ENCODE peak calls at places on chromosomes 16 and 17, in four cellular contexts. G is stomach, R is tibial artery, V is A549. A is an unnamed sample.

GRCh38 chr16:154223-155030 is 2.0 kb downstream of the HBZ start:
- DNase-seq in V (no peak), R (no peak), G (peak; percentile 29), A (peak; percentile 68)

GRCh38 chr17:19664821-19665181 is 16.2 kb downstream of the ALDH3A2 start:
- DNase-seq in G (no peak), R (no peak), V (no peak), A (no peak)

GRCh38 chr17:68589086-68589485 is 12.1 kb downstream of the FAM20A start:
- DNase-seq in R (no peak), V (no peak), G (no peak), A (no peak)

GRCh38 chr17:35537569-35538209 is at the start of gene SLFN12L:
- DNase-seq in R (no peak), V (no peak), G (no peak), A (no peak)

GRCh38 chr17:7177954-7178477 is 1.2 kb downstream of the ASGR1 start:
- DNase-seq in R (no peak), V (no peak), G (no peak), A (no peak)

GRCh38 chr16:22205577-22206012 is 483 bp upstream of the EEF2K start:
- DNase-seq in R (no peak), V (no peak), G (no peak), A (no peak)

GRCh38 chr17:21417921-21418320 is 41.8 kb downstream of the KCNJ12 start:
- DNase-seq in R (no peak), V (no peak), G (no peak), A (no peak)

GRCh38 chr17:57285681-57286080 is 29.4 kb downstream of the MSI2 start:
- DNase-seq in G (no peak), R (no peak), V (no peak), A (no peak)

GRCh38 chr17:68399638-68400403 is 57.5 kb downstream of the WIPI1 start:
- DNase-seq in G (no peak), V (no peak), R (no peak), A (no peak)

GRCh38 chr17:65537845-65538678 is 23.4 kb downstream of the AXIN2 start:
- DNase-seq in V (no peak), G (no peak), R (no peak), A (no peak)

GRCh38 chr17:78341559-78342437 is 18.1 kb downstream of the SOCS3 start:
- DNase-seq in R (peak; percentile 68), V (peak; percentile 77), G (peak; percentile 79), A (peak; percentile 89)

GRCh38 chr17:78343099-78343432 is 16.8 kb downstream of the SOCS3 start:
- DNase-seq in G (peak; percentile 52), R (peak; percentile 82), V (no peak), A (peak; percentile 80)

GRCh38 chr17:78344666-78345065 is 15.2 kb downstream of the SOCS3 start:
- DNase-seq in R (no peak), V (no peak), G (no peak), A (no peak)

GRCh38 chr17:78343433-78344201 is 16.3 kb downstream of the SOCS3 start:
- DNase-seq in R (no peak), V (no peak), G (peak; percentile 50), A (peak; percentile 85)

GRCh38 chr17:78342438-78343098 is 17.3 kb downstream of the SOCS3 start:
- DNase-seq in V (peak; percentile 58), G (no peak), R (peak; percentile 77), A (peak; percentile 74)
- H3K4me3 ChIP-seq in V (peak overlapping the region; percentile 53), G (peak overlapping the region; percentile 32), R (peak overlapping the region; percentile 48), A (peak overlapping the region; percentile 45)

DNA sequence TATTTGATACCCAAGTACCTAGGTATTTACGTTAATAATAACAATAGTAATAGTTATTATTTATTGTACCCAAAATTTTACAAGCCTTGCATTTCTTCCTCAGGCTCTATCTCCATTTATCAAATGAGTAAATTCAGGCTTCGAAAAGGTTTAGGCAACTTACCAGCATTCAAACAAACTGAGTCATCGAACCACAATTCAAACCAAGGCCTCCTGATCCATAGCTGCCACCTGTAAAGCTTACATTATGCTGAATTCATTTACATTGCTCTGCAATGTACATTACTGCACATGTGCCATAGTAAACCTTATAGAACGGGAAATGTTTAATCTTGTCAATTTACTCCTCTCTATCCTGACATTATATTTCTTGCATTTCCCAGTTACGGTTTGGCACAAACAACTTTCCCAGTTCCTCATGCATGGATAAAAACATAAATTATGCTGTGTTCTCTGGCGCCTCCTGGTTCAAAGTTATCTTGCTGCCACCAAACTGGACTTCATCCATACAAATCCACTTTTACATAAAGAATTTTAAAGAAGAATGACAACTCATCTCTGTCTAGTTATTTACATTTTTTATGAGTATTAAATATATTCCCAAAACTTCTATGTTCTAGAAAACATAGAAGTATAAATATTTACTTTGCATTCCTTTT is 360.6 kb upstream of the SOX9 start:
- DNase-seq in R (no peak), G (no peak), V (no peak), A (no peak)
- TF ChIP-seq CTCF in R (no peak), G (no peak), V (peak; percentile 6), A (no peak)

GRCh38 chr17:28663723-28664122 is 1.7 kb downstream of the SUPT6H start:
- DNase-seq in V (no peak), R (no peak), G (no peak), A (no peak)
- H3K4me1 ChIP-seq in V (peaks cover 25% of the 10 kb centered on the region), R (peaks cover 35% of the 10 kb centered on the region), G (peaks cover 73% of the 10 kb centered on the region), A (peaks cover 36% of the 10 kb centered on the region)

DNA sequence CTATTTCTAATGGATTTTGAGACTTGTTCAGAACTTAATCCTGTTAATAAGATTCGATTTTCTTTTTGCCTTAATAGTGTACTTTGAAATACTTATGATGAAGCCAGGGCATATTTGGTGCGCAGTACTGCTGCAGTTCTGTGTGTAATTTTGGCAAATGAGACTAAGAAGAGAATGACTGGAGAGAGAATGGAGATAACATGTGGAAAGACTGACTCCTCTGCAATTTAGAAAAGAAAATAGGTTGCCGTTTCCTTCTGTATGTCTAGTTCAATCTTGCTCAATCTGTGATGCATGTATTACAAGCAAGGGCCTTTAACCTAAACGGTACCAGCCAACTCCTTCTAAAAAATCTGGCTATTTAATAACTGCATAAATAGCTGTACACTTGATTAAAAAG is 285.1 kb upstream of the CDH11 start:
- DNase-seq in V (no peak), R (no peak), G (no peak), A (no peak)
- H3K4me3 ChIP-seq in V (no peak overlapping the region), R (no peak overlapping the region), G (no peak overlapping the region), A (no peak overlapping the region)

GRCh38 chr17:73348824-73349095 is 37.0 kb upstream of the CDC42EP4 start:
- DNase-seq in G (no peak), R (no peak), V (no peak), A (no peak)

GRCh38 chr17:73349647-73350046 is 37.8 kb upstream of the CDC42EP4 start:
- DNase-seq in G (no peak), V (no peak), R (no peak), A (no peak)

GRCh38 chr17:73349138-73349537 is 37.3 kb upstream of the CDC42EP4 start:
- DNase-seq in V (no peak), R (no peak), G (no peak), A (no peak)

GRCh38 chr17:73347355-73347754 is 35.6 kb upstream of the CDC42EP4 start:
- DNase-seq in R (no peak), V (no peak), G (no peak), A (no peak)

DNA sequence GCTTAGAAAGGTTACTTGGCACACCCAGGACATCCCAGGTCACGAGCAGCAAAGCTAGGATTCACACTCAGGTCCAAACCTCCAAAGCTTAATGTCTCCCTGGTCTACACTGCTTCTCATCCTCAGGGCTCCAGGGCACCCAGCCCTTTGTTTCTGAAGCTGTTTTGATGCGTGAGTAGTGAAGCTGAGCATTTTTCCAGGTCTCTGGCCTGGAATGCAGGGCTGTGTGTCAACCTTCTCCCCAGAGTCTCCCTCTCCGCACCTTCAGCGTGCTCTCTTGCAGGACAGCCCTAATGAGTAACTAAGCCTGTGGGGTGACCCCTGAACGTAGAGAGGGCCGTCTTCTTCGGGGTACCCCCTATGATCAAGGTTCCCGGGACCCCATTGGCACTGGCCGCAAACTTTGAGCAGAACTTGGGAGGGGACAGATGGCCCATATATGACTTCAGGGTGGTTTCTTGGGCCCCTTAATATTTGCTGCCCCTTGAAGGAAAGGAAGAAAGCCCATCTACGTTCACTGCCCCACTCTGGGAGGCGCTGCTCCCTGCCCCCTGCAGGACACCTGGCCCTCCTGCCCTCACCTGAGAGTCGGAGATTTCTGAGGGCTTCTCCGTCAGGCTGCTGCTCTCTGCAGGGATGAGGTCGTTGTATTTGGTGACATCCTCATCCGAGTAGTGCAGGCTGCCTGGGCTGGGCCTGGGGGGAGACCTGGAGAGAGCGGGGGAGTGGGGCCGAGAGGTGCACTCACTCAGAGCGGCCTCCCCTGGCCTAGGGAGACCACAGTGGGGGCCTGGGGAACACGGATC is 36.4 kb upstream of the CDC42EP4 start:
- DNase-seq in R (no peak), G (no peak), V (no peak), A (no peak)
- TF ChIP-seq CTCF in R (no peak), G (no peak), V (no peak), A (no peak)

DNA sequence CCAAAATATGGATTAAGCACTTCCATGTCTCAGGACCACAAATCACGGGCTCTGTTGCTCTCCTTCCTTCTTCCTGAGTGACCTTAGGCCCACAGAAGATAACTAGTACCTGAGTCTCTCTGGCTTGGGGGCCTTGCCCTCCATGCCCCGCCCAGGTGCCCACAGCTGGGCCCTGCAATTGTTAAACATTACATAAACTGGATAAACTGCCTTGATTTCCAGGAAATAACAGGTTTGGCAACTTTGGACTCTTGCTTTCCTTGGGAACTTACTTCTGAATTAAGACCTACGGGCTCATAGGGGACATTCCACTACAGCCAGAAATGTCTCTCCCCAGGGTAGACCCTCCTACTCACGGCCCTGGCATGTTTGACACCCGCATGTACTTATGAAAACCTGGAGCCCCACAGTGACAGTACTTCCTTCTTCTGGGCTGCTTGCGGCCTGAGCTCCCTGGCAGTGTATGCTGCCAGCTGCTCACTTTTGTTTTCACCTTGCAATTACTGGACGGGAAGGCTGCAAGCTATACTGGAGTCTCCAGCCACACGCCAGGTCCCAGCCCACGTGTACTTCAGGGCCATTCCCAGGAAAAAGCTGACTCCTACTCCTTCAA is 2.3 kb upstream of the UBALD2 start:
- DNase-seq in V (no peak), G (peak; percentile 80), R (no peak), A (no peak)
- H3K4me1 ChIP-seq in V (peaks cover 17% of the 10 kb centered on the region), G (peaks cover 82% of the 10 kb centered on the region), R (peaks cover 26% of the 10 kb centered on the region), A (peaks cover 45% of the 10 kb centered on the region)

DNA sequence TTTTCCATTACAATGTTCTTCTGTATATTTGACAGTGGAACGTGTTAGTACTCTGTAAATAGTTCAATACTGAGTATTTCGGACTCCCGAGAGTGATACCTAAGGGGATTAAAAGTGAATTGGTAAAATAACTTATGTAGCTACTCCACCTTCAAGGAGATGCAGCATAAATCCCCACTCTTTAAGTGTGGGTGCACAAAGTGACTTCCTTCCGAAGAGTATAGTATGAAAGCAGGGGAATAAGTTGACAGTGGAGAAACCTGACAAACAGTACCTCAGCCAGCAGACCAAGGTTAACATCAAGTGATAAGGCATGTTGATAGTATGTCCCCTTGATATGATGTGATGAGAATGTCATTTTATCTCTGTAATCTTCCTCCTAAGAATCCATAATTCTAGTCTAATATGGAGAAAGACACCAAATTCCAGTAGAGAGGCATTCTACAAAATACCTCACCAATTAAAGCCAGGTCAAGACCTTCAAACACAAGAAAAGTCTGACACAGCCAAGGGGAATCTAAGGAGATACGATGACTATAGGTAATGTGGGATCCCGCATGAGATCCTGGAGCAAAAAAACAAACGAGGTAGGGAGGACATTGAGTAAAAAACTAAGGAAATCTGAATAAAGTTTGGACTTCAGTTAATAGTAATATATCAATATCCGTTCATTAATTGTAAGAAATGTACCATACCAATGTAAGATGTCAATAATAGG is 1.8 kb upstream of the ZPBP2 start:
- DNase-seq in V (no peak), G (no peak), R (no peak), A (no peak)
- H3K4me3 ChIP-seq in V (no peak overlapping the region), G (no peak overlapping the region), R (no peak overlapping the region), A (no peak overlapping the region)